ENCODE peak calls at places on chromosome X, in nine cellular contexts. I is DMS153; B is A549; D is HCEC 1CT; A is T-helper 22 cell; W is ureter; O is iPS DF 6.9; Z is body of pancreas; F is stimulated activated CD4-positive, alpha-beta T cell treated with anti-CD3 and anti-CD28 coated beads, Interleukin-12 subunit alpha, Interleukin-12 subunit beta, amount 100 ng/mL, for 24 hours. J is an unnamed sample.

GRCh38 chrX:33339219-33339618 is 127.9 kb upstream of the DMD start:
- DNase-seq in F (no peak), D (peak; percentile 2), I (peak; percentile 29), B (no peak), A (no peak), W (no peak), Z (no peak), O (no peak), J (no peak)

GRCh38 chrX:39327705-39328104 is 526.4 kb downstream of the MID1IP1 start:
- DNase-seq in Z (no peak), I (no peak), D (no peak), O (no peak), B (no peak), W (no peak), F (no peak), A (no peak), J (no peak)

GRCh38 chrX:17831255-17831654 is 29.8 kb downstream of the RAI2 start:
- DNase-seq in D (no peak), I (no peak), F (no peak), W (no peak), B (no peak), Z (no peak), O (no peak), A (no peak), J (no peak)

GRCh38 chrX:123899701-123900100 is 39.8 kb downstream of the XIAP start:
- DNase-seq in W (no peak), O (no peak), I (no peak), Z (no peak), F (no peak), B (no peak), A (no peak), D (peak; percentile 9), J (no peak)

GRCh38 chrX:72460715-72461114 is 111.9 kb downstream of the HDAC8 start:
- DNase-seq in W (no peak), A (no peak), D (no peak), B (no peak), O (no peak), Z (no peak), F (no peak), I (no peak), J (no peak)

GRCh38 chrX:103461156-103461555 is 58.1 kb downstream of the RAB40A start:
- DNase-seq in O (no peak), Z (no peak), I (no peak), F (no peak), W (no peak), B (no peak), D (peak; percentile 34), A (no peak), J (no peak)

GRCh38 chrX:63426519-63426918 is 75.4 kb upstream of the SPIN4 start:
- DNase-seq in F (no peak), O (no peak), A (no peak), W (no peak), Z (no peak), I (no peak), D (no peak), B (no peak), J (no peak)

GRCh38 chrX:154987940-154988339 is 34.6 kb downstream of the F8 start:
- DNase-seq in W (no peak), A (no peak), D (no peak), O (no peak), Z (no peak), I (no peak), F (no peak), B (no peak), J (no peak)

GRCh38 chrX:95903490-95903889 is 781.2 kb upstream of the DIAPH2 start:
- DNase-seq in O (peak; percentile 5), Z (no peak), W (no peak), B (no peak), F (no peak), I (no peak), D (no peak), A (no peak), J (no peak)

GRCh38 chrX:54076903-54077302 is 32.6 kb upstream of the PHF8 start:
- DNase-seq in B (no peak), Z (no peak), D (peak; percentile 25), O (no peak), A (no peak), F (no peak), I (no peak), W (no peak), J (no peak)

GRCh38 chrX:68832101-68832416 is 3.2 kb downstream of the EFNB1 start:
- DNase-seq in B (no peak), Z (peak; percentile 31), O (no peak), A (no peak), F (no peak), I (no peak), D (peak; percentile 59), W (peak; percentile 72), J (no peak)

GRCh38 chrX:120446503-120446902 is 22.6 kb downstream of the LAMP2 start:
- DNase-seq in O (no peak), W (no peak), F (no peak), A (no peak), B (no peak), I (no peak), Z (no peak), D (peak; percentile 48), J (no peak)

GRCh38 chrX:112642349-112642748 is 37.4 kb downstream of the LHFPL1 start:
- DNase-seq in Z (peak; percentile 24), F (no peak), W (peak; percentile 46), I (peak; percentile 30), B (peak; percentile 12), A (no peak), O (peak; percentile 18), D (peak; percentile 41), J (no peak)

GRCh38 chrX:154986826-154987575 is 35.5 kb downstream of the F8 start:
- DNase-seq in W (no peak), A (no peak), F (no peak), B (no peak), I (no peak), O (no peak), Z (no peak), D (no peak), J (no peak)

GRCh38 chrX:40171513-40172168 is 73.9 kb upstream of the BCOR start:
- DNase-seq in A (no peak), O (no peak), B (no peak), F (no peak), W (no peak), Z (no peak), D (peak; percentile 45), I (no peak), J (no peak)

GRCh38 chrX:29948653-29949052 is 266.7 kb upstream of the MAGEB2 start:
- DNase-seq in Z (no peak), I (no peak), O (no peak), B (no peak), D (peak; percentile 41), A (no peak), F (no peak), W (no peak), J (no peak)

GRCh38 chrX:68084765-68085164 is 348.5 kb downstream of the OPHN1 start:
- DNase-seq in A (no peak), Z (peak; percentile 7), D (peak; percentile 71), O (no peak), F (no peak), W (no peak), I (no peak), B (no peak), J (no peak)

GRCh38 chrX:134692990-134693389 is 34.7 kb upstream of the PLAC1 start:
- DNase-seq in O (no peak), D (peak; percentile 53), I (no peak), W (no peak), Z (no peak), F (no peak), A (no peak), B (no peak), J (no peak)

GRCh38 chrX:48715066-48715465 is 18.5 kb downstream of the SUV39H1 start:
- DNase-seq in F (no peak), D (peak; percentile 47), Z (no peak), I (no peak), O (no peak), A (no peak), B (no peak), W (no peak), J (no peak)

GRCh38 chrX:53684415-53685192 is 1.9 kb downstream of the HUWE1 start:
- DNase-seq in A (no peak), W (no peak), F (no peak), O (no peak), D (no peak), Z (no peak), B (peak; percentile 1), I (no peak), J (no peak)

GRCh38 chrX:118724352-118724751 is 3.1 kb upstream of the IL13RA1 start:
- DNase-seq in B (no peak), O (no peak), Z (no peak), F (no peak), A (no peak), D (no peak), W (no peak), I (no peak), J (no peak)

J was measured in effector memory CD4-positive, alpha-beta T cell.